ENCODE peak calls at places on chromosomes 4 and X, in five cellular contexts. One of them, this sample, is unnamed. For H3K9me3, the result is how much of the 10 kb centered on the place peaks cover.

GRCh38 chr4:41215155-41215554 is 813 bp upstream of the APBB2 start:
- DNase-seq in cardiac muscle cell: no peak
- DNase-seq in thoracic aorta: no peak
- DNase-seq in Peyer's patch: no peak
- DNase-seq in suprapubic skin: no peak
- DNase-seq in this sample: no peak

GRCh38 chr4:8739820-8740665 is 131.6 kb downstream of the HMX1 start:
- DNase-seq in cardiac muscle cell: no peak
- DNase-seq in thoracic aorta: no peak
- DNase-seq in suprapubic skin: peak
- DNase-seq in Peyer's patch: peak
- DNase-seq in this sample: no peak

GRCh38 chr4:6271701-6272465 is 2.2 kb downstream of the WFS1 start:
- DNase-seq in suprapubic skin: no peak
- DNase-seq in thoracic aorta: no peak
- DNase-seq in Peyer's patch: no peak
- DNase-seq in cardiac muscle cell: no peak
- DNase-seq in this sample: peak

GRCh38 chrX:49838374-49838773 is 9.3 kb downstream of the PAGE4 start:
- DNase-seq in thoracic aorta: no peak
- DNase-seq in cardiac muscle cell: peak
- DNase-seq in suprapubic skin: no peak
- DNase-seq in Peyer's patch: peak
- DNase-seq in this sample: no peak

GRCh38 chr4:76696109-76696508 is 201.8 kb downstream of the SOWAHB start:
- DNase-seq in Peyer's patch: no peak
- DNase-seq in thoracic aorta: no peak
- DNase-seq in suprapubic skin: no peak
- DNase-seq in cardiac muscle cell: peak
- DNase-seq in this sample: no peak

GRCh38 chrX:16305187-16305586 is 137.9 kb downstream of the MAGEB17 start:
- DNase-seq in thoracic aorta: no peak
- DNase-seq in suprapubic skin: no peak
- DNase-seq in Peyer's patch: no peak
- DNase-seq in cardiac muscle cell: no peak
- DNase-seq in this sample: no peak

GRCh38 chr4:107733431-107733925 is 13.4 kb upstream of the PAPSS1 start:
- DNase-seq in cardiac muscle cell: no peak
- DNase-seq in Peyer's patch: no peak
- DNase-seq in thoracic aorta: no peak
- DNase-seq in suprapubic skin: no peak
- DNase-seq in this sample: no peak

GRCh38 chrX:1601768-1602085 is 10.3 kb downstream of the AKAP17A start:
- DNase-seq in cardiac muscle cell: no peak
- DNase-seq in Peyer's patch: no peak
- DNase-seq in suprapubic skin: peak
- DNase-seq in thoracic aorta: no peak
- DNase-seq in this sample: no peak

GRCh38 chrX:9878141-9878875 is 88.8 kb upstream of the CLDN34 start:
- DNase-seq in Peyer's patch: no peak
- DNase-seq in cardiac muscle cell: no peak
- DNase-seq in suprapubic skin: no peak
- DNase-seq in thoracic aorta: no peak
- DNase-seq in this sample: no peak

GRCh38 chr4:20106926-20107325 is 144.8 kb upstream of the SLIT2 start:
- DNase-seq in suprapubic skin: no peak
- DNase-seq in Peyer's patch: no peak
- DNase-seq in cardiac muscle cell: no peak
- DNase-seq in thoracic aorta: no peak
- DNase-seq in this sample: no peak

GRCh38 chr4:183763990-183764754 is 105.1 kb downstream of the TRAPPC11 start:
- DNase-seq in Peyer's patch: no peak
- DNase-seq in suprapubic skin: no peak
- DNase-seq in thoracic aorta: no peak
- DNase-seq in cardiac muscle cell: no peak
- DNase-seq in this sample: no peak

GRCh38 chr4:4594531-4594930 is 52.7 kb upstream of the STX18 start:
- DNase-seq in cardiac muscle cell: no peak
- DNase-seq in thoracic aorta: no peak
- DNase-seq in Peyer's patch: no peak
- DNase-seq in suprapubic skin: no peak
- DNase-seq in this sample: no peak

GRCh38 chr4:79516114-79516513 is 108.1 kb upstream of the GK2 start:
- DNase-seq in thoracic aorta: no peak
- DNase-seq in suprapubic skin: no peak
- DNase-seq in Peyer's patch: no peak
- DNase-seq in cardiac muscle cell: no peak
- DNase-seq in this sample: no peak

GRCh38 chr4:126123933-126124332 is 809.2 kb downstream of the FAT4 start:
- DNase-seq in thoracic aorta: no peak
- DNase-seq in suprapubic skin: no peak
- DNase-seq in Peyer's patch: no peak
- DNase-seq in cardiac muscle cell: no peak
- DNase-seq in this sample: no peak

GRCh38 chr4:94256833-94257232 is 49.2 kb downstream of the SMARCAD1 start:
- DNase-seq in thoracic aorta: no peak
- DNase-seq in Peyer's patch: no peak
- DNase-seq in cardiac muscle cell: no peak
- DNase-seq in suprapubic skin: no peak
- DNase-seq in this sample: no peak

GRCh38 chrX:118499295-118499694 is 3.7 kb downstream of the DOCK11 start:
- DNase-seq in thoracic aorta: no peak
- DNase-seq in suprapubic skin: no peak
- DNase-seq in cardiac muscle cell: peak
- DNase-seq in Peyer's patch: no peak
- DNase-seq in this sample: no peak

GRCh38 chr4:7542781-7543180 is 108.1 kb upstream of the PSAPL1 start:
- DNase-seq in Peyer's patch: no peak
- DNase-seq in suprapubic skin: no peak
- DNase-seq in thoracic aorta: no peak
- DNase-seq in cardiac muscle cell: no peak
- DNase-seq in this sample: no peak

GRCh38 chr4:100738388-100739165 is 220.8 kb upstream of the EMCN start:
- DNase-seq in suprapubic skin: no peak
- DNase-seq in Peyer's patch: peak
- DNase-seq in thoracic aorta: peak
- DNase-seq in cardiac muscle cell: peak
- DNase-seq in this sample: no peak

GRCh38 chr4:57147335-57148060 is 37.3 kb upstream of the IGFBP7 start:
- DNase-seq in suprapubic skin: no peak
- DNase-seq in Peyer's patch: no peak
- DNase-seq in cardiac muscle cell: no peak
- DNase-seq in thoracic aorta: no peak
- DNase-seq in this sample: no peak

GRCh38 chr4:81040175-81040659 is 9.7 kb downstream of the BMP3 start:
- DNase-seq in Peyer's patch: no peak
- DNase-seq in thoracic aorta: no peak
- DNase-seq in suprapubic skin: no peak
- DNase-seq in cardiac muscle cell: peak
- DNase-seq in this sample: no peak

GRCh38 chrX:23616361-23616760 is 50.9 kb upstream of the PRDX4 start:
- DNase-seq in thoracic aorta: no peak
- DNase-seq in Peyer's patch: no peak
- DNase-seq in cardiac muscle cell: peak
- DNase-seq in suprapubic skin: no peak
- DNase-seq in this sample: no peak

GRCh38 chr4:98801259-98801725 is 127.6 kb downstream of the EIF4E start:
- DNase-seq in suprapubic skin: no peak
- DNase-seq in thoracic aorta: no peak
- DNase-seq in Peyer's patch: no peak
- DNase-seq in cardiac muscle cell: peak
- DNase-seq in this sample: no peak

GRCh38 chrX:39688576-39689373 is 409.0 kb downstream of the BCOR start:
- DNase-seq in cardiac muscle cell: peak
- DNase-seq in suprapubic skin: no peak
- DNase-seq in Peyer's patch: peak
- DNase-seq in thoracic aorta: no peak
- DNase-seq in this sample: no peak

GRCh38 chr4:181234951-181235350 is 1008.3 kb upstream of the TENM3 start:
- DNase-seq in cardiac muscle cell: no peak
- DNase-seq in thoracic aorta: no peak
- DNase-seq in suprapubic skin: no peak
- DNase-seq in Peyer's patch: no peak
- DNase-seq in this sample: no peak

GRCh38 chr4:70721747-70722146 is at the start of gene RUFY3:
- DNase-seq in thoracic aorta: no peak
- DNase-seq in cardiac muscle cell: no peak
- DNase-seq in Peyer's patch: no peak
- DNase-seq in suprapubic skin: no peak
- DNase-seq in this sample: no peak

DNA sequence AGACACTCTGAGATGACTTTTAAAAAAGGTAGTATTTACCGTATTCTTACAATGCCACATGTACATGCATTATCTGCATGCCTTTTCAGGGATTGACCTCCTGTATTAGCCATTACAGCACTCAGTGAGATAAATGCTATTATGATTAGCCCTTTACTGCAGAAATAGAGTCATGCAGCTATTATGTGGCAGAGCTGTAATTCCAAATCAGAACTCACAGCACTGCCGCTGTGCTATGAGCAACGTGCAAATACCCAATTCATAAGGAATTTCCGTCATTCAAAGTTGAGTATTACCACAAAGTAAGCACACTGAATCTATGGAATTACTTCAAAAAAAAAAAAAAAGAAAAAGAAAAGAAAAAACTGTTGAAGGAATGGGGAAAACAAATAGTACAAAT is 92.1 kb upstream of the SMAD1 start:
- DNase-seq in cardiac muscle cell: no peak
- DNase-seq in suprapubic skin: no peak
- DNase-seq in Peyer's patch: no peak
- DNase-seq in thoracic aorta: no peak
- DNase-seq in this sample: no peak
- TF ChIP-seq CTCF in cardiac muscle cell: no peak
- TF ChIP-seq CTCF in suprapubic skin: no peak
- TF ChIP-seq CTCF in Peyer's patch: no peak
- TF ChIP-seq CTCF in thoracic aorta: no peak
- TF ChIP-seq CTCF in this sample: no peak

GRCh38 chr4:44848466-44848865 is 122.1 kb upstream of the GNPDA2 start:
- DNase-seq in suprapubic skin: no peak
- DNase-seq in thoracic aorta: no peak
- DNase-seq in cardiac muscle cell: no peak
- DNase-seq in Peyer's patch: no peak
- DNase-seq in this sample: no peak
- H3K27ac ChIP-seq in suprapubic skin: no peak
- H3K27ac ChIP-seq in thoracic aorta: no peak
- H3K27ac ChIP-seq in cardiac muscle cell: no peak
- H3K27ac ChIP-seq in Peyer's patch: no peak
- H3K27ac ChIP-seq in this sample: no peak

DNA sequence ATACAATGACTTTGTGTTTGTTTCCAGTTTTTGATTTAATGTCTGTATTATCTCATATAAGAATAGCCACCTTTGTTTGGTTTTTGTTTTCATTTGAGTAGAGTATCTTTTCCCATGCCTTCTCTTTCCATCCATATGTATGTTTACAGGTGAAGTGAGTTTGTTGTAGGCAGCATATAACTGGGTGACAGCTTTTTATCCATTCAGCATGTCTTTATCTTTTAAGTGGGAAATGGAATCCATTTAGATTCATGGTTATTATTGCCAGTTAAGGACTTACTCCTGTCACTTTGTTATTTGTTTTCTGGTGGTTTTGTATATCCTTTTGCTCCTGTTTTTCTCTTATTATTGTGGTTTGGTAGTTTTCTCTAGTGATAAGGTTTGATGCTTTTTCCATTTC is 34.3 kb downstream of the SCLT1 start:
- DNase-seq in thoracic aorta: no peak
- DNase-seq in suprapubic skin: no peak
- DNase-seq in Peyer's patch: no peak
- DNase-seq in cardiac muscle cell: no peak
- DNase-seq in this sample: no peak
- H3K9me3 ChIP-seq in thoracic aorta: half or more
- H3K9me3 ChIP-seq in suprapubic skin: under half
- H3K9me3 ChIP-seq in Peyer's patch: half or more
- H3K9me3 ChIP-seq in cardiac muscle cell: under half
- H3K9me3 ChIP-seq in this sample: half or more

DNA sequence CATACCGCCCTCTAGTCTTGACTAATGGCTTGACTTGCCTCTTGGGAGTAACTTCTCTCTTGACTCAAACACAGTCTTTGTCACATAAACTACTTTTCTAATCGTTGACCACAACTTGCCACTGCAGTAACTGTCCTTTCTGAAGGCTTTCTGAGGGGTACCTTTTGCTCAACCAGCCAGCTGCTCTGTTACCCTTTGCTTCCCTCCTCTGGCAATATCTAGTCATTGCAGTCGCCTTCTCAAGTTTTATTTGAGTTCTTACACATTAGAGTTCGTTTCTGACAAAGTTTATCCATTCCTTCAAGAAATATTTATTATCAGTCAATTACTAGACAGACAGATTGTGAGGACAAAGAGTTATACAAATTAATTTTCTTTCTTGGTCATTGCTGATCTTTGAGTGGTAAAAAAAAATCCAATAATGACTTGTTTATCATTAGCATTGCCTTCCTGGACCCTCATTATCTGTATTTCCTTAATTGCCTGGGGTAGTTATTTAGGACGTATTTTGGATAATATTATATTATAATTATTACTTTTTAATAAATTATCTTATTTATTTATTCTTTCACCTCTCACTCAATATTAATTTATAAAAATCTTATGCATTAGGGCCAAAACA is 506.8 kb upstream of the PCDH10 start:
- DNase-seq in suprapubic skin: no peak
- DNase-seq in Peyer's patch: no peak
- DNase-seq in thoracic aorta: no peak
- DNase-seq in cardiac muscle cell: peak
- DNase-seq in this sample: no peak
- TF ChIP-seq CTCF in suprapubic skin: no peak
- TF ChIP-seq CTCF in Peyer's patch: peak
- TF ChIP-seq CTCF in thoracic aorta: peak
- TF ChIP-seq CTCF in cardiac muscle cell: peak
- TF ChIP-seq CTCF in this sample: peak

DNA sequence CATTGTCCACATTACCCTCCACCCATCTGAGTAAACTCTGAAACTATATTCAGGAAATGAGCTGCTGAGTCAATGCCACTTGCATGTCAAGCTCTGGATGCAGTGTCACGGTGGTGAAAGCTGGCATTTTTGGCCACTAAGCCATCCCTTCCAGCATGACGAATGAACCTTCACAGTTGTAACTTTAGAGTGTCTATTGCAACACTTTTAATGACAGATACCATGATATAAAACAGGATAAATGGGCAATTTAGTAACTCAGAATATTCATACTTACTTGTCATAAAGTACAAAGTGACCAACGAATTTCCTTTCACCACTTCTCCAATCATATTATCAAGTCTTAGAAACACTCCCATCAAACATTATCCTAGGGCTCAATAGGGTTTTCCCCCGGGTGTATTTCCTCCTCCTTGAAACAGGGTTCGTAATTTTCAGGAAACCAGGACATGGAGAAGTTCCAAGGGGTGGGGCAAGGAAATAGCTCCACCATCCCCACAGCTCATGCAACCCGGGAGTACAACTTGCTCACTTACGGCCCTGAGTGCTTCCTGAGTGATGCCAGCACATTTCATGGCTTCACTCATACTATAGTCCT is 73.1 kb downstream of the MTHFD2L start:
- DNase-seq in thoracic aorta: no peak
- DNase-seq in cardiac muscle cell: no peak
- DNase-seq in Peyer's patch: no peak
- DNase-seq in suprapubic skin: no peak
- DNase-seq in this sample: no peak
- H3K27ac ChIP-seq in thoracic aorta: no peak
- H3K27ac ChIP-seq in cardiac muscle cell: no peak
- H3K27ac ChIP-seq in Peyer's patch: no peak
- H3K27ac ChIP-seq in suprapubic skin: no peak
- H3K27ac ChIP-seq in this sample: no peak

GRCh38 chr4:11615601-11616000 is 186.9 kb upstream of the HS3ST1 start:
- DNase-seq in Peyer's patch: no peak
- DNase-seq in suprapubic skin: no peak
- DNase-seq in cardiac muscle cell: no peak
- DNase-seq in thoracic aorta: no peak
- DNase-seq in this sample: no peak
- H3K9me3 ChIP-seq in Peyer's patch: under half
- H3K9me3 ChIP-seq in suprapubic skin: under half
- H3K9me3 ChIP-seq in cardiac muscle cell: under half
- H3K9me3 ChIP-seq in thoracic aorta: under half
- H3K9me3 ChIP-seq in this sample: under half

This sample was measured in breast epithelium.